ENCODE peak calls at places on chromosomes 5 and 9, in seven cellular contexts. One of them, this sample, is unnamed.

GRCh38 chr9:88313364-88314220 is 74.7 kb upstream of the SPIN1 start:
- DNase-seq in HCT116: no peak
- DNase-seq in HepG2: no peak
- DNase-seq in H1: peak; percentile 38
- DNase-seq in SK-N-SH: no peak
- DNase-seq in K562: no peak
- DNase-seq in GM12878: no peak
- DNase-seq in this sample: no peak

GRCh38 chr5:9140711-9141110 is 405.2 kb downstream of the SEMA5A start:
- DNase-seq in HCT116: no peak
- DNase-seq in HepG2: no peak
- DNase-seq in H1: no peak
- DNase-seq in SK-N-SH: no peak
- DNase-seq in K562: no peak
- DNase-seq in GM12878: no peak
- DNase-seq in this sample: no peak

GRCh38 chr9:130869250-130869649 is 27.4 kb downstream of the QRFP start:
- DNase-seq in HCT116: no peak
- DNase-seq in HepG2: no peak
- DNase-seq in H1: no peak
- DNase-seq in SK-N-SH: peak; percentile 53
- DNase-seq in K562: peak; percentile 63
- DNase-seq in GM12878: no peak
- DNase-seq in this sample: no peak

GRCh38 chr9:122029898-122030297 is 63.2 kb downstream of the TTLL11 start:
- DNase-seq in HCT116: no peak
- DNase-seq in HepG2: peak; percentile 14
- DNase-seq in H1: no peak
- DNase-seq in SK-N-SH: no peak
- DNase-seq in K562: no peak
- DNase-seq in GM12878: no peak
- DNase-seq in this sample: no peak

GRCh38 chr9:94002316-94003140 is 47.4 kb upstream of the BARX1 start:
- DNase-seq in HCT116: no peak
- DNase-seq in HepG2: peak; percentile 61
- DNase-seq in H1: no peak
- DNase-seq in SK-N-SH: peak; percentile 46
- DNase-seq in K562: peak; percentile 50
- DNase-seq in GM12878: no peak
- DNase-seq in this sample: peak; percentile 71

GRCh38 chr5:96657068-96657467 is 5.1 kb upstream of the CAST start:
- DNase-seq in HCT116: peak; percentile 84
- DNase-seq in HepG2: peak; percentile 12
- DNase-seq in H1: no peak
- DNase-seq in SK-N-SH: no peak
- DNase-seq in K562: peak; percentile 30
- DNase-seq in GM12878: peak; percentile 61
- DNase-seq in this sample: no peak

GRCh38 chr5:176469293-176469692 is 21.1 kb downstream of the FAF2 start:
- DNase-seq in HCT116: no peak
- DNase-seq in HepG2: no peak
- DNase-seq in H1: no peak
- DNase-seq in SK-N-SH: no peak
- DNase-seq in K562: no peak
- DNase-seq in GM12878: no peak
- DNase-seq in this sample: no peak

GRCh38 chr5:40937064-40937463 is 27.8 kb downstream of the C7 start:
- DNase-seq in HCT116: no peak
- DNase-seq in HepG2: no peak
- DNase-seq in H1: no peak
- DNase-seq in SK-N-SH: peak; percentile 26
- DNase-seq in K562: no peak
- DNase-seq in GM12878: no peak
- DNase-seq in this sample: no peak

GRCh38 chr9:27184556-27185351 is 75.7 kb downstream of the TEK start:
- DNase-seq in HCT116: no peak
- DNase-seq in HepG2: no peak
- DNase-seq in H1: no peak
- DNase-seq in SK-N-SH: no peak
- DNase-seq in K562: no peak
- DNase-seq in GM12878: no peak
- DNase-seq in this sample: peak; percentile 17

GRCh38 chr5:177374211-177374610 is 10.0 kb upstream of the SLC34A1 start:
- DNase-seq in HCT116: no peak
- DNase-seq in HepG2: no peak
- DNase-seq in H1: no peak
- DNase-seq in SK-N-SH: no peak
- DNase-seq in K562: no peak
- DNase-seq in GM12878: no peak
- DNase-seq in this sample: no peak

GRCh38 chr5:173205921-173206320 is 29.1 kb downstream of the NKX2-5 start:
- DNase-seq in HCT116: no peak
- DNase-seq in HepG2: no peak
- DNase-seq in H1: no peak
- DNase-seq in SK-N-SH: no peak
- DNase-seq in K562: no peak
- DNase-seq in GM12878: no peak
- DNase-seq in this sample: no peak

GRCh38 chr9:6502399-6502798 is 89.4 kb downstream of the UHRF2 start:
- DNase-seq in HCT116: no peak
- DNase-seq in HepG2: no peak
- DNase-seq in H1: no peak
- DNase-seq in SK-N-SH: no peak
- DNase-seq in K562: no peak
- DNase-seq in GM12878: no peak
- DNase-seq in this sample: no peak

GRCh38 chr9:95147452-95147851 is 170.1 kb downstream of the FANCC start:
- DNase-seq in HCT116: no peak
- DNase-seq in HepG2: no peak
- DNase-seq in H1: no peak
- DNase-seq in SK-N-SH: no peak
- DNase-seq in K562: no peak
- DNase-seq in GM12878: no peak
- DNase-seq in this sample: no peak

GRCh38 chr9:19201899-19202891 is 28.3 kb upstream of the DENND4C start:
- DNase-seq in HCT116: no peak
- DNase-seq in HepG2: peak; percentile 92
- DNase-seq in H1: no peak
- DNase-seq in SK-N-SH: peak; percentile 69
- DNase-seq in K562: no peak
- DNase-seq in GM12878: no peak
- DNase-seq in this sample: no peak

GRCh38 chr9:129176786-129177442 is 1.1 kb downstream of the IER5L start:
- DNase-seq in HCT116: no peak
- DNase-seq in HepG2: no peak
- DNase-seq in H1: no peak
- DNase-seq in SK-N-SH: peak; percentile 75
- DNase-seq in K562: no peak
- DNase-seq in GM12878: no peak
- DNase-seq in this sample: peak; percentile 64

GRCh38 chr9:97900738-97901565 is 21.3 kb downstream of the TRMO start:
- DNase-seq in HCT116: peak; percentile 27
- DNase-seq in HepG2: peak; percentile 28
- DNase-seq in H1: no peak
- DNase-seq in SK-N-SH: peak; percentile 61
- DNase-seq in K562: peak; percentile 61
- DNase-seq in GM12878: no peak
- DNase-seq in this sample: peak; percentile 48

GRCh38 chr5:21806943-21807342 is 1046.2 kb downstream of the CDH12 start:
- DNase-seq in HCT116: no peak
- DNase-seq in HepG2: no peak
- DNase-seq in H1: no peak
- DNase-seq in SK-N-SH: no peak
- DNase-seq in K562: no peak
- DNase-seq in GM12878: no peak
- DNase-seq in this sample: no peak

GRCh38 chr9:5438301-5439162 is 807 bp upstream of the PLGRKT start:
- DNase-seq in HCT116: no peak
- DNase-seq in HepG2: no peak
- DNase-seq in H1: no peak
- DNase-seq in SK-N-SH: no peak
- DNase-seq in K562: no peak
- DNase-seq in GM12878: peak; percentile 89
- DNase-seq in this sample: no peak

GRCh38 chr5:92222449-92222848 is 839.3 kb upstream of the ARRDC3 start:
- DNase-seq in HCT116: peak; percentile 12
- DNase-seq in HepG2: no peak
- DNase-seq in H1: no peak
- DNase-seq in SK-N-SH: no peak
- DNase-seq in K562: no peak
- DNase-seq in GM12878: no peak
- DNase-seq in this sample: no peak

GRCh38 chr9:131277673-131278420 is 1.5 kb upstream of the FAM78A start:
- DNase-seq in HCT116: peak; percentile 35
- DNase-seq in HepG2: peak; percentile 43
- DNase-seq in H1: peak; percentile 46
- DNase-seq in SK-N-SH: peak; percentile 99
- DNase-seq in K562: peak; percentile 100
- DNase-seq in GM12878: no peak
- DNase-seq in this sample: peak; percentile 100

GRCh38 chr5:82808960-82809359 is 268.2 kb downstream of the TMEM167A start:
- DNase-seq in HCT116: no peak
- DNase-seq in HepG2: no peak
- DNase-seq in H1: no peak
- DNase-seq in SK-N-SH: no peak
- DNase-seq in K562: no peak
- DNase-seq in GM12878: no peak
- DNase-seq in this sample: no peak

GRCh38 chr5:94266170-94266569 is 352.2 kb downstream of the KIAA0825 start:
- DNase-seq in HCT116: no peak
- DNase-seq in HepG2: no peak
- DNase-seq in H1: no peak
- DNase-seq in SK-N-SH: no peak
- DNase-seq in K562: no peak
- DNase-seq in GM12878: no peak
- DNase-seq in this sample: no peak

GRCh38 chr5:159792180-159792579 is 124.1 kb upstream of the ADRA1B start:
- DNase-seq in HCT116: no peak
- DNase-seq in HepG2: no peak
- DNase-seq in H1: no peak
- DNase-seq in SK-N-SH: no peak
- DNase-seq in K562: no peak
- DNase-seq in GM12878: no peak
- DNase-seq in this sample: no peak

GRCh38 chr9:13382595-13382994 is 103.1 kb upstream of the MPDZ start:
- DNase-seq in HCT116: no peak
- DNase-seq in HepG2: no peak
- DNase-seq in H1: no peak
- DNase-seq in SK-N-SH: no peak
- DNase-seq in K562: no peak
- DNase-seq in GM12878: no peak
- DNase-seq in this sample: no peak
- TF ChIP-seq JUND in HCT116: no peak
- TF ChIP-seq JUND in HepG2: no peak
- TF ChIP-seq JUND in H1: no peak
- TF ChIP-seq JUND in SK-N-SH: no peak
- TF ChIP-seq JUND in K562: no peak
- TF ChIP-seq JUND in GM12878: no peak
- TF ChIP-seq JUND in this sample: no peak

GRCh38 chr9:135009711-135010362 is 77.6 kb upstream of the OLFM1 start:
- DNase-seq in HCT116: peak; percentile 2
- DNase-seq in HepG2: no peak
- DNase-seq in H1: no peak
- DNase-seq in SK-N-SH: no peak
- DNase-seq in K562: no peak
- DNase-seq in GM12878: no peak
- DNase-seq in this sample: no peak
- TF ChIP-seq JUND in HCT116: no peak
- TF ChIP-seq JUND in HepG2: no peak
- TF ChIP-seq JUND in H1: no peak
- TF ChIP-seq JUND in SK-N-SH: no peak
- TF ChIP-seq JUND in K562: no peak
- TF ChIP-seq JUND in GM12878: no peak
- TF ChIP-seq JUND in this sample: no peak

GRCh38 chr5:169970334-169970733 is 10.0 kb downstream of the INSYN2B start:
- DNase-seq in HCT116: no peak
- DNase-seq in HepG2: no peak
- DNase-seq in H1: no peak
- DNase-seq in SK-N-SH: no peak
- DNase-seq in K562: no peak
- DNase-seq in GM12878: no peak
- DNase-seq in this sample: no peak

GRCh38 chr5:169971780-169972179 is 8.5 kb downstream of the INSYN2B start:
- DNase-seq in HCT116: no peak
- DNase-seq in HepG2: no peak
- DNase-seq in H1: no peak
- DNase-seq in SK-N-SH: no peak
- DNase-seq in K562: no peak
- DNase-seq in GM12878: no peak
- DNase-seq in this sample: no peak

GRCh38 chr5:169970911-169971436 is 9.3 kb downstream of the INSYN2B start:
- DNase-seq in HCT116: no peak
- DNase-seq in HepG2: no peak
- DNase-seq in H1: no peak
- DNase-seq in SK-N-SH: peak; percentile 24
- DNase-seq in K562: no peak
- DNase-seq in GM12878: no peak
- DNase-seq in this sample: no peak

GRCh38 chr5:169978744-169979143 is 1.6 kb downstream of the INSYN2B start:
- DNase-seq in HCT116: no peak
- DNase-seq in HepG2: no peak
- DNase-seq in H1: no peak
- DNase-seq in SK-N-SH: no peak
- DNase-seq in K562: no peak
- DNase-seq in GM12878: no peak
- DNase-seq in this sample: no peak

DNA sequence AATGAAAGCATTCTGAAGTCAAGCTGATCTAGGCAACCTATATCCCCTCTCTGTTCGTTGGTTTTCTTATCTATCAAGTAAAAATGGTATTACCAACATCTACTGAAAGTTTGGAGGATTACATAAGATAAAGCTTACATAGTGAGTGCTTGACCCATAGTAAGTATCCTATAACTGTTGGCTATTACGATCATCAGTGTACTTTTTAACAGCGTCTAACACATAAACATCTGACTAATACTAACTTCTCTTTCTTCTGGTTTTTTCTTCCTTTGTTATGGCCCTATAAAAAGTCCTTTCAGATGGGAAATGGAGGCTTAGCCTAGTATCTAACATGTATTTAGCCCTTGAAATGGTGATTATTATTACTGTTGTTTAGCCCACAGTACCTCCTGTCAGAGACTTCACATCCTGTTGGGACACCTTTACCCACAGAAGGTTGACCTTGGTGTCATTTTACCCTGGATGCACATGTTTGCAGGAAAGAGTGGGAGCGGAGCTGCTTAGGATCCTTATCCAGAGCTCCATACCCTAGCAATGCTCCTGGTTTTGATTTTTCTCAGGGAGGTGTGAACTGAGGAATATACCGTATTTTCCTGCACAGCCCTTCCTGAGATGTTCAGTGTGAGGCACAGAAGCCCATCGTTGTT is 6.0 kb downstream of the INSYN2B start:
- DNase-seq in HCT116: no peak
- DNase-seq in HepG2: no peak
- DNase-seq in H1: no peak
- DNase-seq in SK-N-SH: no peak
- DNase-seq in K562: no peak
- DNase-seq in GM12878: no peak
- DNase-seq in this sample: no peak
- TF ChIP-seq JUND in HCT116: no peak
- TF ChIP-seq JUND in HepG2: no peak
- TF ChIP-seq JUND in H1: no peak
- TF ChIP-seq JUND in SK-N-SH: no peak
- TF ChIP-seq JUND in K562: no peak
- TF ChIP-seq JUND in GM12878: no peak
- TF ChIP-seq JUND in this sample: no peak

GRCh38 chr9:127213859-127214258 is 50.7 kb upstream of the GARNL3 start:
- DNase-seq in HCT116: no peak
- DNase-seq in HepG2: no peak
- DNase-seq in H1: no peak
- DNase-seq in SK-N-SH: no peak
- DNase-seq in K562: no peak
- DNase-seq in GM12878: no peak
- DNase-seq in this sample: no peak
- TF ChIP-seq JUND in HCT116: no peak
- TF ChIP-seq JUND in HepG2: no peak
- TF ChIP-seq JUND in H1: no peak
- TF ChIP-seq JUND in SK-N-SH: no peak
- TF ChIP-seq JUND in K562: no peak
- TF ChIP-seq JUND in GM12878: no peak
- TF ChIP-seq JUND in this sample: no peak

This sample was measured in T47D.